ENCODE peak calls at places on chromosomes 1 and 21, in seven cellular contexts. N is mesenchymal stem cell, X is IMR-90, R is H9, E is neuronal stem cell, J is H1, A is trophoblast cell. F is an unnamed sample.

GRCh38 chr1:10655002-10655401 is 141.4 kb downstream of the CASZ1 start:
- DNase-seq in X (no peak), R (no peak), N (no peak), A (no peak), J (no peak), E (no peak), F (no peak)

GRCh38 chr1:16221499-16221898 is 9.0 kb upstream of the ARHGEF19 start:
- DNase-seq in J (no peak), A (no peak), X (no peak), N (no peak), E (no peak), R (no peak), F (no peak)

GRCh38 chr21:46211786-46212720 is 16.5 kb downstream of the LSS start:
- DNase-seq in X (no peak), A (no peak), R (no peak), J (no peak), E (no peak), N (no peak), F (no peak)

GRCh38 chr1:25123551-25123950 is 108.8 kb downstream of the SYF2 start:
- DNase-seq in N (no peak), A (no peak), R (no peak), E (no peak), X (no peak), J (no peak), F (no peak)

GRCh38 chr1:157992031-157992568 is 1.3 kb upstream of the KIRREL1 start:
- DNase-seq in A (peak; percentile 68), N (peak; percentile 76), R (peak; percentile 73), J (peak; percentile 86), X (peak; percentile 63), E (peak; percentile 74), F (peak; percentile 74)

GRCh38 chr1:47875831-47876586 is 121.2 kb downstream of the TRABD2B start:
- DNase-seq in J (no peak), N (peak; percentile 61), E (no peak), A (peak; percentile 4), X (no peak), R (no peak), F (no peak)

GRCh38 chr1:159076753-159077656 is at the start of gene AIM2:
- DNase-seq in J (no peak), E (no peak), A (peak; percentile 48), N (peak; percentile 48), X (no peak), R (no peak), F (no peak)

GRCh38 chr1:111204923-111205723 is 4.7 kb upstream of the DENND2D start:
- DNase-seq in A (no peak), X (no peak), J (no peak), R (no peak), N (no peak), E (no peak), F (no peak)

GRCh38 chr1:87451229-87451900 is 122.7 kb downstream of the LMO4 start:
- DNase-seq in E (no peak), N (no peak), R (no peak), A (peak; percentile 83), J (no peak), X (peak; percentile 71), F (no peak)

GRCh38 chr1:110292327-110292741 is 46.8 kb upstream of the RBM15 start:
- DNase-seq in E (no peak), A (no peak), N (peak; percentile 18), J (no peak), R (no peak), X (peak; percentile 50), F (no peak)

GRCh38 chr1:93702102-93702827 is 20.6 kb upstream of the BCAR3 start:
- DNase-seq in E (no peak), R (peak; percentile 10), X (no peak), N (no peak), J (no peak), A (peak; percentile 17), F (no peak)

GRCh38 chr1:154764181-154764580 is 105.9 kb downstream of the KCNN3 start:
- DNase-seq in J (no peak), X (no peak), N (no peak), E (no peak), A (peak; percentile 84), R (no peak), F (no peak)

GRCh38 chr1:109892476-109893368 is 17.9 kb upstream of the CSF1 start:
- DNase-seq in N (peak; percentile 76), E (no peak), R (no peak), J (no peak), X (peak; percentile 57), A (no peak), F (peak; percentile 63)

GRCh38 chr1:43229831-43230780 is 39.7 kb upstream of the TMEM125 start:
- DNase-seq in R (no peak), A (no peak), E (no peak), J (no peak), N (peak; percentile 24), X (peak; percentile 28), F (no peak)

GRCh38 chr1:43222876-43223275 is 46.9 kb upstream of the TMEM125 start:
- DNase-seq in A (no peak), X (no peak), E (no peak), R (no peak), N (no peak), J (no peak), F (no peak)

GRCh38 chr1:43221256-43221778 is 48.5 kb upstream of the TMEM125 start:
- DNase-seq in J (no peak), A (no peak), N (no peak), X (no peak), E (no peak), R (no peak), F (no peak)

GRCh38 chr1:43227138-43227836 is 42.5 kb upstream of the TMEM125 start:
- DNase-seq in R (peak; percentile 91), X (peak; percentile 70), A (peak; percentile 98), N (peak; percentile 73), J (peak; percentile 98), E (peak; percentile 85), F (peak; percentile 91)

GRCh38 chr1:43225168-43225567 is 44.6 kb upstream of the TMEM125 start:
- DNase-seq in E (no peak), R (no peak), N (peak; percentile 38), X (no peak), J (no peak), A (no peak), F (no peak)
- H2AK5ac ChIP-seq in E (no peak overlapping the region), R (no peak overlapping the region), N (no peak overlapping the region), X (no peak overlapping the region), J (no peak overlapping the region), A (no peak overlapping the region), F (no peak overlapping the region)

DNA sequence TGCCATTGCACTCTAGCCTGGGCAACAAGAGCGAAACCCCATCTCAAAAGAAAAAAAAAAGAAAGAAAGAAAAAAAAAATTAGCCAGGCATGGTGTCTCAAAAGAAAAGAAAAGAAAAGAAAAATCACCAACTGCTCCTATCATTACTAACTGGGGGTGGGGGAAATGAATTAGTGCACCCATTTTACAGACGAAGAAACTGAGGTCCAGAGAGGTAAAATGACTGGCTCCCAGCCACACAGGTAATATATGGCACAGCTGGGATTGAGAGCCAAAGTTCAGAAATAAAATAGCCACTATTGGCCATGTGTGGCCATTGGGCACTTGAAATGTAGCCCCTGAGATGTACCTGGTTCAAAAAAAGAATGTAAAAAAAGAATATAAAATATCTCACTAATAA is 8.8 kb downstream of the HTR1D start:
- DNase-seq in E (no peak), R (no peak), X (no peak), J (no peak), N (no peak), A (no peak), F (no peak)
- H2AK5ac ChIP-seq in E (no peak overlapping the region), R (no peak overlapping the region), X (no peak overlapping the region), J (no peak overlapping the region), N (no peak overlapping the region), A (no peak overlapping the region), F (no peak overlapping the region)

GRCh38 chr1:230905733-230906132 is 37.4 kb upstream of the C1orf198 start:
- DNase-seq in N (peak; percentile 15), A (no peak), E (no peak), R (no peak), X (peak; percentile 83), J (no peak), F (no peak)
- H2AK5ac ChIP-seq in N (no peak overlapping the region), A (no peak overlapping the region), E (no peak overlapping the region), R (no peak overlapping the region), X (no peak overlapping the region), J (no peak overlapping the region), F (no peak overlapping the region)

GRCh38 chr1:204361341-204361771 is 1.6 kb upstream of the PLEKHA6 start:
- DNase-seq in E (no peak), A (no peak), X (no peak), J (no peak), N (no peak), R (no peak), F (no peak)
- H2AK5ac ChIP-seq in E (peak overlapping the region; percentile 74), A (peak overlapping the region; percentile 57), X (peak overlapping the region; percentile 34), J (no peak overlapping the region), N (no peak overlapping the region), R (no peak overlapping the region), F (no peak overlapping the region)

DNA sequence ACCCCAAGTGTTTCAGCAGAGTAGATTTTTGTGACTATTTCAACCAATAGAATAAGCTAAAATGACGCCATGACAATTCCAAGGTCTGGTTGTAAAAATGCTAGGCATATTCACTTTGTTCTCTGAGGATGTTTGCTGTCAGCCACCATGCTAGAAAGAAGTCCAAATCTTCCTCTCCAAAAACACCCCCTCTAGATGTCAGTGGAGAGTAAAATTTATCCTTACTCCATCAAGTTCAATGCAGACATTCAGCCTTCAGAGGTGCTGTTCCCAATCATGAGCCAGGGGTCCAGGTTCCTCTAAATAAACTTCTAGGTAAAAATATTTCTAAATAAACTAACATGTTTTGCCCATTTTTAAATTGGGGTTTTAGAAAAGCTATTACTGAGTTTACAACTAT is 395.4 kb upstream of the ADAMTS5 start:
- DNase-seq in X (no peak), R (no peak), J (no peak), E (no peak), N (no peak), A (peak; percentile 28), F (peak; percentile 70)
- H2AK5ac ChIP-seq in X (no peak overlapping the region), R (no peak overlapping the region), J (no peak overlapping the region), E (no peak overlapping the region), N (no peak overlapping the region), A (no peak overlapping the region), F (no peak overlapping the region)

DNA sequence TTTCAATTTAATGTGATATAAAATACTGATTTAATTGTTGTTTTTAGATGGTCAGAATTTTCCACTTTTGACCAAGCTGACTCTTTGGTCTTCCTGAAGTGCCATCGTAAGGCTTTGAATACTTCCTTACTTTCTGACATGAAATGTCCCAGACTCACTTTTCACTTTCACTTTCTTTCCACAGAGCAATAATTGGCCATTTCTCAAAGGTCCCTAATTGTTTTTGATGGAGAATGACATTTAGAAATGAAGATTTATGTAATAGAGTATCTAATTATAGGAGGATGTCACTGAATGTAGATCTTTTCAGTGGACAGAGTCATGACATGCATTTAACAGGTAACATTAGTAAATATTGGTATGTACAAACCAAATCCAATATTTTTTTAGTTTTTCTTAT is 1141.6 kb downstream of the KCNT2 start:
- DNase-seq in N (no peak), A (no peak), X (no peak), R (no peak), E (no peak), J (no peak), F (no peak)
- H2AK5ac ChIP-seq in N (no peak overlapping the region), A (no peak overlapping the region), X (no peak overlapping the region), R (no peak overlapping the region), E (no peak overlapping the region), J (no peak overlapping the region), F (no peak overlapping the region)

GRCh38 chr1:241086686-241087085 is 270.3 kb downstream of the RGS7 start:
- DNase-seq in N (no peak), X (no peak), R (no peak), J (no peak), E (no peak), A (no peak), F (peak; percentile 44)
- H2AK5ac ChIP-seq in N (no peak overlapping the region), X (no peak overlapping the region), R (peak overlapping the region; percentile 83), J (no peak overlapping the region), E (no peak overlapping the region), A (no peak overlapping the region), F (no peak overlapping the region)

F was measured in mesendoderm.